ENCODE peak calls at places on chromosomes 4 and X, in six cellular contexts. X, U, M, F, P and A are unnamed samples.

GRCh38 chr4:98506462-98507132 is 151.8 kb downstream of the TSPAN5 start:
- DNase-seq in X (no peak), U (no peak), M (peak), F (no peak), P (no peak), A (no peak)

GRCh38 chr4:83631066-83631465 is 95.2 kb downstream of the GPAT3 start:
- DNase-seq in X (no peak), U (no peak), M (no peak), F (no peak), P (no peak), A (no peak)

GRCh38 chrX:136437774-136438173 is 50.0 kb upstream of the BRS3 start:
- DNase-seq in X (no peak), U (no peak), M (no peak), F (no peak), P (no peak), A (no peak)

GRCh38 chr4:2305766-2306501 is 44.0 kb upstream of the MXD4 start:
- DNase-seq in X (no peak), U (no peak), M (no peak), F (no peak), P (no peak), A (peak)

GRCh38 chrX:149120459-149120858 is 384.6 kb downstream of the IDS start:
- DNase-seq in X (no peak), U (no peak), M (no peak), F (no peak), P (no peak), A (no peak)

GRCh38 chr4:8381814-8382581 is 58.5 kb downstream of the ACOX3 start:
- DNase-seq in X (no peak), U (no peak), M (no peak), F (no peak), P (no peak), A (no peak)

GRCh38 chr4:182533948-182534347 is 290.7 kb downstream of the TENM3 start:
- DNase-seq in X (no peak), U (no peak), M (no peak), F (no peak), P (no peak), A (no peak)

GRCh38 chr4:127995776-127996175 is 30.6 kb downstream of the ABHD18 start:
- DNase-seq in X (no peak), U (no peak), M (no peak), F (no peak), P (no peak), A (no peak)

GRCh38 chr4:132564920-132565319 is 584.2 kb upstream of the PCDH10 start:
- DNase-seq in X (no peak), U (no peak), M (peak), F (no peak), P (no peak), A (no peak)

GRCh38 chr4:123556526-123556925 is 159.9 kb downstream of the SPRY1 start:
- DNase-seq in X (no peak), U (no peak), M (no peak), F (no peak), P (no peak), A (no peak)

GRCh38 chr4:8891646-8892555 is 20.3 kb upstream of the HMX1 start:
- DNase-seq in X (no peak), U (no peak), M (no peak), F (no peak), P (peak), A (no peak)

GRCh38 chr4:107317596-107317995 is 281.5 kb upstream of the DKK2 start:
- DNase-seq in X (no peak), U (no peak), M (no peak), F (no peak), P (no peak), A (no peak)

GRCh38 chr4:6469144-6469543 is 3.3 kb downstream of the PPP2R2C start:
- DNase-seq in X (no peak), U (no peak), M (peak), F (no peak), P (no peak), A (no peak)

GRCh38 chrX:12878536-12878935 is 11.7 kb downstream of the TLR7 start:
- DNase-seq in X (no peak), U (no peak), M (no peak), F (no peak), P (no peak), A (no peak)

GRCh38 chr4:128825226-128825625 is 15.7 kb downstream of the JADE1 start:
- DNase-seq in X (no peak), U (no peak), M (no peak), F (no peak), P (no peak), A (no peak)

GRCh38 chr4:22508376-22508775 is 7.5 kb downstream of the ADGRA3 start:
- DNase-seq in X (no peak), U (no peak), M (no peak), F (no peak), P (no peak), A (no peak)

GRCh38 chr4:7629855-7630254 is 195.1 kb upstream of the PSAPL1 start:
- DNase-seq in X (no peak), U (no peak), M (no peak), F (no peak), P (no peak), A (no peak)

GRCh38 chrX:129781134-129782014 is 1.6 kb downstream of the SASH3 start:
- DNase-seq in X (peak), U (no peak), M (no peak), F (peak), P (peak), A (peak)

GRCh38 chrX:115021121-115021520 is 3.7 kb upstream of the IL13RA2 start:
- DNase-seq in X (no peak), U (no peak), M (no peak), F (no peak), P (no peak), A (no peak)

GRCh38 chr4:15410750-15411149 is 17.1 kb upstream of the C1QTNF7 start:
- DNase-seq in X (peak), U (no peak), M (no peak), F (no peak), P (peak), A (no peak)

GRCh38 chrX:46251755-46252154 is 293.5 kb downstream of the ZNF674 start:
- DNase-seq in X (no peak), U (no peak), M (peak), F (no peak), P (no peak), A (no peak)

GRCh38 chr4:167452922-167453321 is 218.6 kb upstream of the SPOCK3 start:
- DNase-seq in X (no peak), U (peak), M (no peak), F (no peak), P (no peak), A (no peak)

GRCh38 chr4:82560853-82561744 is 689 bp downstream of the TMEM150C start:
- DNase-seq in X (no peak), U (no peak), M (peak), F (no peak), P (no peak), A (no peak)

GRCh38 chr4:34196375-34196774 is 2047.9 kb downstream of the ARAP2 start:
- DNase-seq in X (no peak), U (no peak), M (no peak), F (no peak), P (no peak), A (no peak)

GRCh38 chrX:42269186-42269585 is 345.8 kb upstream of the CASK start:
- DNase-seq in X (no peak), U (no peak), M (no peak), F (no peak), P (no peak), A (no peak)

GRCh38 chr4:55468724-55469123 is 73.0 kb downstream of the TMEM165 start:
- DNase-seq in X (no peak), U (no peak), M (no peak), F (no peak), P (no peak), A (no peak)

GRCh38 chrX:13898084-13898483 is 81.2 kb upstream of the GPM6B start:
- DNase-seq in X (no peak), U (no peak), M (no peak), F (no peak), P (peak), A (no peak)

GRCh38 chrX:102950908-102951866 is 14.1 kb downstream of the RAB40AL start:
- DNase-seq in X (peak), U (peak), M (peak), F (peak), P (peak), A (peak)

GRCh38 chrX:100768679-100769338 is 36.9 kb upstream of the SYTL4 start:
- DNase-seq in X (peak), U (peak), M (peak), F (peak), P (peak), A (peak)

GRCh38 chr4:152981278-152981677 is 45.2 kb downstream of the FHDC1 start:
- DNase-seq in X (no peak), U (no peak), M (peak), F (no peak), P (no peak), A (no peak)

GRCh38 chr4:36392049-36392448 is 110.6 kb downstream of the DTHD1 start:
- DNase-seq in X (no peak), U (no peak), M (peak), F (no peak), P (no peak), A (no peak)